ENCODE peak calls at places on chromosome X, in four cellular contexts. T is K562, N is SK-N-SH, M is HepG2. B is an unnamed sample.

GRCh38 chrX:15946783-15947550 is 92.4 kb upstream of the AP1S2 start:
- DNase-seq in T (no peak), M (no peak), N (no peak), B (no peak)

GRCh38 chrX:150258463-150259430 is 104.4 kb upstream of the MAMLD1 start:
- DNase-seq in M (no peak), T (no peak), N (no peak), B (no peak)

GRCh38 chrX:105191878-105192277 is 28.6 kb downstream of the TEX13A start:
- DNase-seq in T (no peak), N (peak), M (no peak), B (no peak)

GRCh38 chrX:6708676-6709075 is 173.8 kb upstream of the VCX3A start:
- DNase-seq in T (no peak), N (no peak), M (no peak), B (no peak)

GRCh38 chrX:17374619-17375360 is at the start of gene NHS:
- DNase-seq in N (peak), M (no peak), T (peak), B (peak)

GRCh38 chrX:134375691-134376090 is 84.3 kb upstream of the HPRT1 start:
- DNase-seq in M (no peak), T (no peak), N (no peak), B (no peak)

GRCh38 chrX:1455948-1456280 is 3.2 kb upstream of the ASMTL start:
- DNase-seq in M (no peak), T (no peak), N (no peak), B (no peak)

GRCh38 chrX:30690330-30690729 is 37.1 kb downstream of the GK start:
- DNase-seq in N (no peak), M (no peak), T (no peak), B (no peak)

GRCh38 chrX:44997888-44998287 is 124.9 kb downstream of the KDM6A start:
- DNase-seq in T (no peak), N (no peak), M (no peak), B (no peak)

GRCh38 chrX:27915617-27916016 is 65.6 kb downstream of the DCAF8L1 start:
- DNase-seq in M (no peak), N (no peak), T (no peak), B (no peak)

GRCh38 chrX:17564689-17565409 is 172.4 kb upstream of the SCML1 start:
- DNase-seq in T (no peak), M (no peak), N (no peak), B (no peak)

GRCh38 chrX:45710081-45710801 is 509.6 kb upstream of the DIPK2B start:
- DNase-seq in N (peak), T (no peak), M (no peak), B (peak)

GRCh38 chrX:10174810-10175209 is 18.0 kb downstream of the CLCN4 start:
- DNase-seq in M (no peak), T (no peak), N (no peak), B (no peak)

GRCh38 chrX:352582-353314 is 34.0 kb downstream of the PPP2R3B start:
- DNase-seq in N (no peak), T (no peak), M (no peak), B (no peak)

GRCh38 chrX:31060013-31060412 is 11.8 kb downstream of the FTHL17 start:
- DNase-seq in T (no peak), M (no peak), N (no peak), B (no peak)

GRCh38 chrX:49165901-49166881 is 3.6 kb downstream of the MAGIX start:
- DNase-seq in M (no peak), T (peak), N (peak), B (peak)

GRCh38 chrX:137031517-137032377 is 2.0 kb downstream of the GPR101 start:
- DNase-seq in N (peak), T (peak), M (no peak), B (no peak)

GRCh38 chrX:37491686-37492085 is 79.8 kb upstream of the LANCL3 start:
- DNase-seq in T (no peak), M (no peak), N (no peak), B (no peak)

GRCh38 chrX:133531012-133531411 is 115.7 kb upstream of the GPC4 start:
- DNase-seq in N (no peak), M (no peak), T (no peak), B (no peak)

GRCh38 chrX:40152173-40152705 is 54.5 kb upstream of the BCOR start:
- DNase-seq in M (no peak), N (peak), T (no peak), B (no peak)

GRCh38 chrX:23742693-23743622 is at the start of gene ACOT9:
- DNase-seq in T (peak), N (peak), M (peak), B (peak)

GRCh38 chrX:102339312-102340298 is 92.6 kb downstream of the NXF2 start:
- DNase-seq in T (no peak), N (no peak), M (no peak), B (no peak)

GRCh38 chrX:9842541-9842940 is 56.3 kb downstream of the SHROOM2 start:
- DNase-seq in N (no peak), T (no peak), M (no peak), B (no peak)

GRCh38 chrX:83845397-83845796 is 15.5 kb upstream of the CYLC1 start:
- DNase-seq in T (peak), N (peak), M (peak), B (peak)

GRCh38 chrX:73842541-73843234 is 279.7 kb downstream of the CHIC1 start:
- DNase-seq in M (no peak), N (no peak), T (no peak), B (no peak)

GRCh38 chrX:11427082-11428033 is 134.1 kb downstream of the AMELX start:
- DNase-seq in M (no peak), T (peak), N (peak), B (no peak)

GRCh38 chrX:18594079-18594478 is 77.8 kb downstream of the RS1 start:
- DNase-seq in T (no peak), N (no peak), M (no peak), B (no peak)

DNA sequence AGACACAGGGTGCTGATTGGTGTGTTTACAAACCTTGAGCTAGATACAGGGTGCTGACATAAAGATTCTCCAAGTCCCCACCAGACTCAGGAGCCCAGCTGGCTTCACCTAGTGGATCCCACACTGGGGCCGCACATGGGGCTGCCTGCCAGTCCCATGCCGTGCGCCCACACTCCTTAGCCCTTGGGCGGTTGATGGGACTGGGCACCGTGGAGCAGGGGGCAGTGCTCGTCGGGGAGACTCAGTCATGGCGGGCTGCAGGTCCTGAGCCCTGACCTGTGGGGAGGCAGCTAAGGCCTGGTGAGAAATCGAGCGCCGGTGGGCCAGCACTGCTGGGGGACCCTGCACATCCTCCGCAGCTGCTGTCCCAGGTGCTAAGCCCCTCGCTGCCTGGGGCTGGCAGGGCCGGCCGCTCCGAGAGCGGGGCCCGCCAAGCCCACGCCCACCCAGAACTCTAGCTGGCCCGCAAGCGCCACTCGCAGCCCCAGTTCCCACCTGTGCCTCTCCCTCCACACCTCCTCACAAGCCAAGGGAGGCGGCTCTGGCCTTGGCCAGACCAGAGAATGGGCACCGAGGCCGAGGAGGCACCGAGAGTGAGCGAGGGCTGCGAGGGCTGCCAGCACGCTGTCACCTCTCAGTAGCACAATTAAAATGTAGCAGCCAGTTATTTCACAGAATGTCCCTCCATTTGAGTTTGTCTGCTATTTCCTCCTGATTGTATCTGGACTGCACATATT is 76.1 kb upstream of the PNPLA4 start:
- DNase-seq in M (no peak), N (no peak), T (no peak), B (no peak)
- TF ChIP-seq ELF1 in M (no peak), N (no peak), T (no peak), B (no peak)

GRCh38 chrX:8672176-8672575 is 59.8 kb downstream of the ANOS1 start:
- DNase-seq in M (no peak), T (no peak), N (no peak), B (no peak)

GRCh38 chrX:8663325-8663724 is 68.6 kb downstream of the ANOS1 start:
- DNase-seq in M (no peak), T (no peak), N (no peak), B (no peak)

GRCh38 chrX:8673211-8673610 is 58.7 kb downstream of the ANOS1 start:
- DNase-seq in T (no peak), M (no peak), N (no peak), B (no peak)

GRCh38 chrX:8668797-8669196 is 63.1 kb downstream of the ANOS1 start:
- DNase-seq in M (no peak), T (no peak), N (no peak), B (no peak)
- TF ChIP-seq ELF1 in M (no peak), T (no peak), N (no peak), B (no peak)

GRCh38 chrX:38807873-38808272 is 6.6 kb downstream of the MID1IP1 start:
- DNase-seq in T (no peak), M (no peak), N (no peak), B (no peak)
- TF ChIP-seq ELF1 in T (no peak), M (no peak), N (no peak), B (no peak)

DNA sequence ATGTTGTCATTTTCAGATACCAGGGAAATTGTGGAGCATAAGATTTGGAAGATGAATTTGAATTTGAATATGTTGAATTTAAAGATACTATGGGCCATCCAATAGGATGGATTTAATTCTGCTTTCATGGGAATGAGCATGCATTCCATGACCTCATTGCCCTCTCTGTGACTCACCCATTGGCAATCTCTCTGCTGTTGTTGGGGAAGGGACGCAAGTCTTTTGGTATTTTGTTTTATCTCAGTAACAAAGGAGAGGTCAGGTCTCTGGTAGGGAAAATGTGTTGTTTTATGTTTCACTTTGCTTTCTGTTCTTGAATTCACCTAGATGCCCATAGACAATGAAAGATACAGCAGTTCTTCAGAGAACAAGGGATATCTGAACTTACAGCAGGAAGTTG is 42.1 kb upstream of the MAGEA4 start:
- DNase-seq in T (no peak), M (peak), N (no peak), B (peak)
- TF ChIP-seq ELF1 in T (no peak), M (no peak), N (no peak), B (no peak)

GRCh38 chrX:13216139-13216538 is 103.7 kb downstream of the ATXN3L start:
- DNase-seq in N (no peak), M (no peak), T (no peak), B (no peak)

GRCh38 chrX:13215729-13216128 is 104.1 kb downstream of the ATXN3L start:
- DNase-seq in T (no peak), M (no peak), N (no peak), B (no peak)

GRCh38 chrX:13208281-13208935 is 111.4 kb downstream of the ATXN3L start:
- DNase-seq in T (no peak), N (no peak), M (peak), B (no peak)

GRCh38 chrX:13212191-13212651 is 107.6 kb downstream of the ATXN3L start:
- DNase-seq in T (no peak), N (no peak), M (no peak), B (no peak)
- TF ChIP-seq ELF1 in T (no peak), N (peak), M (no peak), B (no peak)

DNA sequence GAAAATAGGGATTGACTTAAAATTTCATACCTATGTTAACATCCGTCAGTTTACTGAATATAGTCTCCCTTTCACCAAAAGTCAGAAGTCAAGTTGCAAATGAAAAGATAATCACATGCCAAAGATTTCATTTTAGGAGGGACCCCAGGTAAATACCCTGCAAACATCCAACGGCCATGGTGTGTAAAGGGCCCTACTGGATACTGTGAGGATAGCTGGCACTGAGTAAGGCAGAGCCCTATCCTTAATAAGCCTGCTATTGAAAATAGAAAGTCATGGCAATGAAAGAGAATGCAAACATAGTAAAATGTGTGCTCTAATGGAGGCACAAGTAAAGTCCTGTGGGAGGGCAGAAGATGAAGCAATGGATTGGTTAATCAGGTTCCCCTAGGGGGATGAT is 20.9 kb downstream of the STK26 start:
- DNase-seq in T (no peak), M (no peak), N (no peak), B (no peak)
- TF ChIP-seq ELF1 in T (no peak), M (no peak), N (no peak), B (no peak)

GRCh38 chrX:71251456-71251973 is 2.4 kb downstream of the ZMYM3 start:
- DNase-seq in M (no peak), N (no peak), T (no peak), B (no peak)
- TF ChIP-seq ELF1 in M (no peak), N (no peak), T (no peak), B (no peak)

GRCh38 chrX:119574394-119575266 is at the start of gene UBE2A:
- DNase-seq in N (peak), M (peak), T (peak), B (peak)

GRCh38 chrX:119573840-119574393 is 446 bp upstream of the UBE2A start:
- DNase-seq in N (peak), T (peak), M (peak), B (peak)

GRCh38 chrX:119570351-119570835 is 4.0 kb upstream of the UBE2A start:
- DNase-seq in N (no peak), M (no peak), T (no peak), B (no peak)

GRCh38 chrX:119573222-119573621 is 1.1 kb upstream of the UBE2A start:
- DNase-seq in M (no peak), T (no peak), N (no peak), B (no peak)
- TF ChIP-seq ELF1 in M (no peak), T (no peak), N (no peak), B (no peak)

GRCh38 chrX:129496625-129497024 is 26.7 kb downstream of the SMARCA1 start:
- DNase-seq in T (no peak), M (no peak), N (no peak), B (no peak)
- TF ChIP-seq ELF1 in T (no peak), M (no peak), N (no peak), B (no peak)

GRCh38 chrX:21800344-21800770 is 39.1 kb upstream of the MBTPS2 start:
- DNase-seq in M (no peak), T (no peak), N (no peak), B (no peak)

GRCh38 chrX:21802054-21802660 is 37.3 kb upstream of the MBTPS2 start:
- DNase-seq in N (no peak), M (no peak), T (no peak), B (no peak)

GRCh38 chrX:21802844-21803243 is 36.6 kb upstream of the MBTPS2 start:
- DNase-seq in T (no peak), N (no peak), M (no peak), B (no peak)

GRCh38 chrX:21799767-21800166 is 39.6 kb upstream of the MBTPS2 start:
- DNase-seq in N (no peak), T (no peak), M (no peak), B (no peak)

DNA sequence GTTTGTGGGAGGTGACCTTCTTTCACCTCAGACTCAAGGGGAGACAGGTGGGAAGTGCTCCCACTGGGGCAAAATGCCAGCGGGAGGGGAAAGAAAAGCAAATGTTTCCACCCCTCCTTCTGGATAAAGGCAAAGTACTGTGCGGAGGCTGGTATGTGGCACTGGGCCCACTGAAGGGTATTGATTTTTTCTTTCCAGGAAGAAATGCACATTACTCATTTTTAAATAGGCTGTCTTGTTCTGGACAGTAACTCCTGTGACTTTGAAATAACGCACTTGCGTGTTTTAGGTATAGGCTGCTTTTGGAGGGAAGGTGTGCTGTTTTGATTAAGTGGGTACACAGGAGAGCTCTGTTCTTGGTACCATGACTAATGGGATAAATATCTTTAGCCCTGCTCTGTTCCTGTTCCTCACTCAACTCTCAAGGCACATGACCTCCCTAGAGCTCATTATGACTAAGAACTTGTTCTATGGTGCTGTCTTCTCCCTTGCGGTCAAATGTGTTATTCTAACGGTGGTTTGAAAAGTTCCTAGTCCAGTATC is 40.7 kb upstream of the MBTPS2 start:
- DNase-seq in N (no peak), M (peak), T (no peak), B (peak)
- TF ChIP-seq ELF1 in N (no peak), M (no peak), T (no peak), B (no peak)